ENCODE peak calls at places on chromosomes 7 and 10, in eight cellular contexts. Q is COR-L47, G is NCI-H748 treated with DMSO at 0.1 percent for 48 hours, B is NCI-H1092 treated with DMSO at 0.1 percent for 48 hours, N is neural progenitor cell, O is HS-27A, M is non-pigmented ciliary epithelial cell, H is spleen. U is an unnamed sample.

GRCh38 chr10:118007773-118008172 is 39.0 kb downstream of the RAB11FIP2 start:
- DNase-seq in N (no peak), G (no peak), M (no peak), H (no peak), O (no peak), B (no peak), Q (no peak), U (no peak)

GRCh38 chr7:10672186-10672585 is 301.5 kb upstream of the PHF14 start:
- DNase-seq in O (no peak), N (peak; percentile 7), B (no peak), H (no peak), Q (no peak), M (no peak), G (no peak), U (no peak)

GRCh38 chr7:116952640-116953371 is 495 bp upstream of the ST7 start:
- DNase-seq in N (peak; percentile 53), M (no peak), H (no peak), G (peak; percentile 68), O (no peak), B (peak; percentile 83), Q (peak; percentile 55), U (peak; percentile 36)

GRCh38 chr10:32790483-32790882 is 167.5 kb downstream of the ITGB1 start:
- DNase-seq in G (no peak), M (peak; percentile 2), B (no peak), N (no peak), H (no peak), Q (no peak), O (no peak), U (no peak)

GRCh38 chr7:94241402-94241925 is 153.2 kb upstream of the COL1A2 start:
- DNase-seq in Q (no peak), B (no peak), M (no peak), O (no peak), N (no peak), H (no peak), G (no peak), U (no peak)

GRCh38 chr10:49083256-49083655 is 32.1 kb downstream of the VSTM4 start:
- DNase-seq in O (no peak), H (no peak), B (peak; percentile 79), N (peak; percentile 64), M (no peak), Q (no peak), G (no peak), U (no peak)

GRCh38 chr7:74057216-74057925 is 26.2 kb upstream of the LIMK1 start:
- DNase-seq in N (no peak), M (no peak), O (no peak), Q (no peak), G (no peak), H (no peak), B (no peak), U (no peak)

GRCh38 chr10:69375307-69376151 is 41.2 kb downstream of the TACR2 start:
- DNase-seq in O (no peak), N (peak; percentile 87), H (no peak), Q (no peak), G (no peak), M (no peak), B (no peak), U (peak; percentile 96)

GRCh38 chr7:154753226-154753625 is 249.7 kb downstream of the PAXIP1 start:
- DNase-seq in O (no peak), Q (no peak), B (no peak), M (no peak), H (no peak), N (no peak), G (no peak), U (no peak)

GRCh38 chr7:107494910-107495309 is 25.1 kb downstream of the GPR22 start:
- DNase-seq in M (no peak), Q (no peak), G (no peak), O (no peak), B (no peak), H (no peak), N (no peak), U (no peak)

GRCh38 chr7:100367676-100368613 is 5.3 kb upstream of the PILRA start:
- DNase-seq in M (no peak), B (no peak), N (no peak), G (no peak), O (no peak), Q (no peak), H (peak; percentile 92), U (peak; percentile 91)

GRCh38 chr10:11336703-11337102 is 274.7 kb downstream of the USP6NL start:
- DNase-seq in Q (no peak), H (no peak), O (no peak), M (no peak), N (peak; percentile 81), B (no peak), G (no peak), U (no peak)

GRCh38 chr7:109473172-109473571 is 903.5 kb downstream of the DNAJB9 start:
- DNase-seq in N (no peak), M (no peak), O (no peak), B (no peak), G (no peak), H (no peak), Q (no peak), U (no peak)

GRCh38 chr7:35253680-35254495 is at the start of gene TBX20:
- DNase-seq in Q (no peak), N (peak; percentile 91), M (no peak), B (peak; percentile 14), H (peak; percentile 74), G (peak; percentile 19), O (no peak), U (no peak)

GRCh38 chr10:29557665-29558064 is 77.1 kb downstream of the SVIL start:
- DNase-seq in H (no peak), N (no peak), Q (no peak), O (no peak), M (no peak), B (no peak), G (no peak), U (no peak)

GRCh38 chr7:77791956-77792355 is 6.3 kb downstream of the TMEM60 start:
- DNase-seq in N (no peak), M (no peak), B (no peak), Q (no peak), G (no peak), H (no peak), O (no peak), U (no peak)

GRCh38 chr10:67401711-67402110 is 294.3 kb downstream of the CTNNA3 start:
- DNase-seq in Q (no peak), B (no peak), M (no peak), H (no peak), N (no peak), G (no peak), O (no peak), U (no peak)

U was measured in cerebellum.